ENCODE peak calls at places on chromosomes 3 and 15, in four cellular contexts. K is cardiac fibroblast, B is bronchial epithelial cell, S is breast epithelium. G is an unnamed sample.

GRCh38 chr15:67241132-67241855 is 13.2 kb downstream of the AAGAB start:
- DNase-seq in K (no peak), B (no peak), S (no peak), G (no peak)

GRCh38 chr3:71532639-71533395 is 50.7 kb downstream of the FOXP1 start:
- DNase-seq in K (no peak), B (peak; percentile 85), S (peak; percentile 67), G (peak; percentile 88)

GRCh38 chr3:123605789-123606234 is 21.0 kb upstream of the HACD2 start:
- DNase-seq in K (no peak), B (peak; percentile 82), S (no peak), G (peak; percentile 82)

GRCh38 chr15:95567686-95568085 is 762.8 kb upstream of the NR2F2 start:
- DNase-seq in K (no peak), B (no peak), S (no peak), G (no peak)

GRCh38 chr3:59749291-59749690 is 699.5 kb upstream of the CFAP20DC start:
- DNase-seq in K (no peak), B (no peak), S (no peak), G (no peak)

GRCh38 chr15:67174864-67175573 is 79.4 kb downstream of the AAGAB start:
- DNase-seq in K (no peak), B (peak; percentile 99), S (no peak), G (peak; percentile 96)

GRCh38 chr3:23600178-23600577 is 205.6 kb upstream of the UBE2E1 start:
- DNase-seq in K (peak; percentile 78), B (peak; percentile 81), S (no peak), G (peak; percentile 66)

GRCh38 chr3:174863488-174863887 is 4.4 kb downstream of the NAALADL2 start:
- DNase-seq in K (no peak), B (peak; percentile 95), S (peak; percentile 71), G (no peak)

GRCh38 chr3:143648708-143649107 is 199.6 kb downstream of the SLC9A9 start:
- DNase-seq in K (no peak), B (peak; percentile 19), S (no peak), G (peak; percentile 23)

GRCh38 chr3:124565013-124565412 is 165.2 kb upstream of the UMPS start:
- DNase-seq in K (peak; percentile 81), B (peak; percentile 62), S (peak; percentile 45), G (peak; percentile 86)

GRCh38 chr3:192812736-192813383 is 85.5 kb upstream of the FGF12 start:
- DNase-seq in K (peak; percentile 78), B (peak; percentile 61), S (no peak), G (peak; percentile 69)

DNA sequence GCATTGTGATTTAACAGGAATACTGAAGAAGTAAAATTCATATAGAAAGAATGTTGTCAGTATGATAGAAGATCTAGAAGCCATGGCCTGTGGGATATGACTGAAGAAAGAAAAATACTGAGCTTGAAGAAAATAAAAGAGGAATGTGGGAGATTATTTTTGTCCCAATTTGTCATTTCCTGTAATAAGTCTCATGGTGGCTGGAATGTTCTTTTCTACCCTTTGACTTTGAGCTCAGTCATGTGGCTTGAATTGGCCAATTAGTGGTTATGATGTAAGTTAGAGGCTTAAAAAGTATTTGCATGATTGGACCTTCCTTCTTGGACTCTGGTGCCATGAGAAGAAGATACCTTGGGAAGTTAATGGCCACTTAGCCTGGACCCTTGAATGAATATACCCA is 14.1 kb downstream of the APH1B start:
- DNase-seq in K (peak; percentile 81), B (peak; percentile 39), S (no peak), G (no peak)
- TF ChIP-seq CTCF in K (no peak), B (no peak), S (no peak), G (no peak)

GRCh38 chr3:13346481-13347389 is 73.4 kb downstream of the NUP210 start:
- DNase-seq in K (peak; percentile 7), B (peak; percentile 14), S (no peak), G (no peak)
- TF ChIP-seq CTCF in K (no peak), B (peak; percentile 30), S (no peak), G (no peak)

DNA sequence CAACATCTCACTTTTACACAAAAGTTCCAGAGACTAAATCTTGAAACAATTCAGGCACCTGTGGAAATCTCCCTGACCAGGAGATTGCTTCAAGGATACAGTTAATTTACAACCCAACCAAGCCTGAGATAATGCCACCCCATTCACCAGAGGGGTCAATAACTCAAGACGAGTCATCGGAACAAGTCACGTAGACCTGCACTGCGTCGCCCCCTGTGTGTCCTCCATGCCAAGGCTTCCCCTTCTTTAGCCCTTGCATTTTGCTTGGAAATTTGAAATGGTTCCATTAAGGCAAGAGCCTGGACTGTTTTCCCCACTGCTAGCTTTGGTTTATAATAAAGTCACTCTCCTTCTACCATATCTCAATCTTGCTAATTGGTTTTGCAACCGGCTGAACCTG is 129.0 kb upstream of the NEO1 start:
- DNase-seq in K (no peak), B (no peak), S (no peak), G (no peak)
- TF ChIP-seq CTCF in K (no peak), B (no peak), S (no peak), G (no peak)

DNA sequence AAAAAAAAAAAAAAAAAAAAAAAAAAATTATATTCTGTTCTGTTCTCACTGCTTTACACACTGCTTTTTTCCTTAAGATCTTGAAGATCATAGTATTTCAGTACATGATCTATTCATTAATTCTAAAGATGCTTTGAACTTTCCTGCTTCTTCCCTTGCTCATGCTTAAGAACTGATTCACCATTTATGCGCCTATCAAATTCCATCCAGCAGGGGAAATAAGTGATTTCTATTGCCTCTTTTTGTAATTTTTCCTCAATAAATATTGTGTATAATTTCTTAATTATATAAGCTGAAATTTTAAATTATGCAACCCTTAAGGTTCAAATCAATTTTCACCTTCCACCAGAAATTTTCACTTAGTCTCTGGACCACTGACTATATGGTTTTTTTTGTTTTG is 10.6 kb downstream of the DENND6A start:
- DNase-seq in K (no peak), B (peak; percentile 11), S (no peak), G (peak; percentile 9)
- TF ChIP-seq CTCF in K (peak; percentile 14), B (no peak), S (no peak), G (no peak)

G was measured in MCF 10A.